ENCODE peak calls at places on chromosomes 4 and X, in six cellular contexts. P is psoas muscle, T is right atrium auricular region, G is adrenal gland, I is endothelial cell of umbilical vein, L is mammary epithelial cell. C is an unnamed sample.

GRCh38 chrX:153981771-153982533 is 9.4 kb downstream of the TMEM187 start:
- DNase-seq in P (peak), I (no peak), L (no peak), T (no peak), G (no peak), C (no peak)

GRCh38 chr4:87545052-87545451 is 15.9 kb upstream of the SPARCL1 start:
- DNase-seq in I (no peak), G (no peak), P (no peak), L (no peak), T (no peak), C (no peak)

GRCh38 chr4:62531250-62531649 is 1331.1 kb downstream of the ADGRL3 start:
- DNase-seq in G (no peak), T (no peak), I (no peak), P (no peak), L (no peak), C (no peak)

GRCh38 chrX:19758536-19758935 is 128.9 kb downstream of the SH3KBP1 start:
- DNase-seq in P (no peak), G (no peak), T (no peak), L (no peak), I (no peak), C (no peak)

GRCh38 chr4:38950734-38951133 is 81.5 kb downstream of the TMEM156 start:
- DNase-seq in I (no peak), T (no peak), P (no peak), L (no peak), G (no peak), C (no peak)

GRCh38 chr4:88629826-88630225 is 37.5 kb downstream of the HERC3 start:
- DNase-seq in T (no peak), L (no peak), P (no peak), I (no peak), G (no peak), C (no peak)

GRCh38 chr4:567457-568350 is 8.4 kb downstream of the TMEM271 start:
- DNase-seq in I (no peak), G (no peak), L (no peak), T (no peak), P (no peak), C (no peak)

GRCh38 chrX:34365482-34365881 is 233.4 kb upstream of the FAM47A start:
- DNase-seq in P (no peak), I (peak), L (peak), G (no peak), T (no peak), C (no peak)

GRCh38 chrX:17525762-17526555 is 151.0 kb downstream of the NHS start:
- DNase-seq in P (no peak), T (no peak), L (no peak), G (no peak), I (no peak), C (no peak)

GRCh38 chrX:130482871-130483270 is 81.1 kb downstream of the RBMX2 start:
- DNase-seq in G (no peak), P (no peak), T (no peak), I (no peak), L (no peak), C (no peak)

GRCh38 chr4:88752754-88753153 is 55.1 kb upstream of the NAP1L5 start:
- DNase-seq in G (no peak), P (no peak), L (no peak), I (no peak), T (no peak), C (no peak)

GRCh38 chr4:53854991-53855885 is 209.2 kb downstream of the CHIC2 start:
- DNase-seq in T (no peak), P (no peak), I (no peak), G (no peak), L (peak), C (no peak)

GRCh38 chr4:25993564-25994185 is 79.7 kb downstream of the SMIM20 start:
- DNase-seq in P (peak), T (no peak), L (no peak), G (no peak), I (no peak), C (peak)

GRCh38 chr4:7778524-7779193 is 161.0 kb downstream of the AFAP1 start:
- DNase-seq in P (no peak), I (no peak), G (no peak), T (no peak), L (no peak), C (no peak)

GRCh38 chrX:41407816-41408215 is 39.3 kb upstream of the NYX start:
- DNase-seq in P (no peak), T (no peak), L (no peak), G (no peak), I (no peak), C (no peak)

GRCh38 chrX:103629295-103630170 is 758 bp downstream of the TCEAL1 start:
- DNase-seq in G (peak), I (peak), L (peak), P (peak), T (no peak), C (peak)

GRCh38 chrX:53950130-53950733 is 94.0 kb downstream of the PHF8 start:
- DNase-seq in P (no peak), T (no peak), L (no peak), I (no peak), G (no peak), C (no peak)

GRCh38 chrX:118603981-118604380 is 108.4 kb downstream of the DOCK11 start:
- DNase-seq in I (peak), G (peak), L (peak), T (peak), P (peak), C (no peak)

GRCh38 chr4:23429497-23429896 is 460.4 kb downstream of the PPARGC1A start:
- DNase-seq in G (no peak), I (no peak), T (no peak), P (no peak), L (no peak), C (no peak)

GRCh38 chr4:54902261-54902660 is 223.1 kb downstream of the KDR start:
- DNase-seq in I (no peak), L (peak), G (no peak), P (no peak), T (no peak), C (no peak)

GRCh38 chr4:80017125-80017854 is 55.7 kb downstream of the ANTXR2 start:
- DNase-seq in P (no peak), I (peak), T (no peak), L (peak), G (no peak), C (no peak)

GRCh38 chrX:809081-809480 is 178.5 kb downstream of the SHOX start:
- DNase-seq in T (no peak), P (no peak), G (no peak), I (no peak), L (no peak), C (no peak)

DNA sequence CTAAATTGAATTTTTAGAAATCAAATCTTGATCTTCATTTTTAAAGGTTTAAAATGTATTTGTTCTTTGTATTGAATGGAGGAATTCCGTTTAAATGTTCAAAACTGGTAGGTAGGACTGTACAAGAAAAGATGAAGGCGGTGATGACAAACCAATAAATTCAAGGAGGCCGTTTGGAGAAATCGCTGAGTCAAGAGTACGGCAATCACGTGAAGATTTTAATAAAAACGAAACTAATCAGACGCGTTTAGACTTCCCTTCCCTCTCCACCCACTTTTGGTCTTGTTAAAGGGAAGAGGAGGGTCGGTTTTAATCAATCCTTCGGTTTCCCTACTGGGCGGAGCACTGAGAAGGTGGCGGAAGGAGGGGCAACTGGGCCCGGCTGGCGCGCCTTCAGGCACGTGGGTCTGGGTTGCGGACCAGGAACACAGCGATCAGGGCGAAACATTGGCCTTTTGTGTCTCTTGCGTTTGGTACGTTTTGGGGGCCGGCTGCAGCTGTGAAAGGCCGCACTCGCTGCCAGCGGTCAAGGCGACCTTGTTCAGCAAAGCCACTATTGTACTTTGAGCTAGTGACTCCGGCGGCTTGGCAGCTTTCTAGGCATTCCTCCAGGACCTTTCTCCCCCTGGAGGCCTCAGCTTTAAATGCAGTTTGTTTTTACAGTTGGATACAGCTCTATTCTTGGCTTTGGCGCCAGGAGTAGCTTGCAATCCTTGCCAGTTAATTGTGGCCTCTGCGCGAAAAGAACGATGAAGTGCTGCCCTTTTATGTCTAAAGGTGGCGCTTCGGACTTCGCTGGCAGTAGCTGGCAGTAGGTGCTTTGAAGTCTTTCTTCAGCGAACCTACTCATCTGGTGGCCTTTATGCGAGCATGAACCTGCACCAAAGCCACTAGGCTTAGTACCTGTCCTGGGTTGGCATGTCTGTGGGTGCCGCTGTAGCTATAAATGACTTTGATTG is 16.7 kb upstream of the LAMP2 start:
- DNase-seq in T (peak), I (peak), L (peak), G (peak), P (peak), C (peak)
- H3K4me3 ChIP-seq in T (peak), I (peak), L (peak), G (peak), P (peak), C (peak)

DNA sequence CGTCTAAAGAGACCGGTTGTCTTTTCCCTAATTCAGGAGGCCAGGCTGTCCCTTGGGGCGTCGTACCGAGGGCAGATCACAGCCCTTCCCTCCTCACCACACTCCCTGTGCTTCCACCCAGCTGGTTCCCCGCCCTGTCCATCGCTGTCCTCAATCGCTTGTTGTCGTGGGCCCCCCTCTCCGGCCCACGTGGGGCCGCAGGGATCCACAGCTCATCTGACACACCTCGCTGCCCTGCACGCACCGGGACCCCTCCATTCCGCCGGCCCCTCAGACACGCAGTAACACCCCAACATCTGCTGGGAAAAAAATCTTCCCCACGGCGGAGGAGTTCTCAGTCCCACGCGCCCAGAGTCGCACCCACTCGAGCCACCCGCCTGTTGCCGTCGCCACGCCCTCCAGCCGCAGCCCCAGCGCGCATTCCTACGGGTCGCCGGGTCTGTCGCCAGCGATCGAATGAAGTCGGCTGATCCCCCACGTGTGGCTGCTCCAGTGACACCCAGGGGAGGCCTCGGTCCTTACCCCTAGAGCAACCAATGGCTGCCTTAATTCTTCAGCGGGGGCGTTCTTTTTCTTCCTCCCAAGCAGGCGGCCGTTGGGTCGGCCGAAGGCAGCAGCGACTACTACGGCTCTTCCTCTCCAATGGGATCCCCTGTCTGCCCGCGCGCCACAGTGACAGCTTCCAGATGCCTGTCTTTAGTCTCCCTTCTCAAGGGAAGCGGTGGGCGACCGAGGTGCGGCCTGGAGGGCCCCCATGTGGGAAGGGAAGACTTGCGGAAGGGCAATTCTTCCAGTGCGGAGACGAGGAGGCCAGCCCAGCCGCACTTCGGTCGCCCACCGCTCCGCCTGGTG is 885 bp upstream of the SEPTIN11 start:
- DNase-seq in I (peak), L (peak), T (peak), G (peak), P (peak), C (peak)
- TF ChIP-seq CTCF in I (no peak), L (no peak), T (peak), G (no peak), P (no peak), C (no peak)

DNA sequence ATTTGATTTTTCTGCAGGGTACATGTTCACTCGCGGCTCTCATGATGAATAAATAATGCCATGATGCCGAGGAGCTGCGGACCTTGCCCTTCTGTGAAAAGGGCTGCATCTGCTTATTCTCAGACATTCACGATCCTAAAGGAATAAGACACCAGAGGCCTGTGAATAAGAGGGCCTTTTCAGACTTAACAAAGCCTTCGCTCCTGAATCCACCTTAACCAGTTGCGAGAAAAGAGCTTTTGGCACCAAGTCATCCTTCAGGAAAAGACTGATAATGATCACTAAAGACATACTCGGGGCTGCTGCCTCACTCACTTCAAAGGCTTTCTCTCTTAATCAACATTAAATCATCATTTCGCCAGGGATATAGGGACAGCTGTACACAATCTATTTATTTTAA is 147.5 kb downstream of the FBXO8 start:
- DNase-seq in L (no peak), P (no peak), I (no peak), G (no peak), T (no peak), C (no peak)
- H3K4me3 ChIP-seq in L (no peak), P (peak), I (no peak), G (no peak), T (peak), C (peak)

DNA sequence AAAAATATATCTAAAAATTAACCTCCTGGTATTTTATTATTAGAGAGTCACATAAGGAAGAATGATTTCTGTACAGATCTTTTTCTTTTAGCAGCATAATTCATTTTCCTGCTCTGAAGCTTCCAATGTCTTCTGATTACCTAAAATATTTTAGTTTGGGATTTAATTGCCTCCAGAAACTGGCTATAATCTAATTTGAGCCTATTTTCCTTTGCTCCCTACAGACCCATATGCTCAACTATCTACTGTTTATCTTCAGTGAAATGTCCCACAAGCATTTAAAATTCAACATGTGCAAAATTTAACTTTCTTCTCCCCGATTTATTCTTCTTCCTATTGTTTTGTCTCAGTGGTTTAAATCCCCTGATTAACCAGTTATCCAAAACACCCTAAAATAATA is 29.1 kb downstream of the NPY2R start:
- DNase-seq in P (no peak), L (no peak), G (no peak), I (no peak), T (no peak), C (no peak)
- TF ChIP-seq CTCF in P (no peak), L (no peak), G (no peak), I (no peak), T (no peak), C (no peak)

GRCh38 chr4:20418865-20419451 is 167.3 kb downstream of the SLIT2 start:
- DNase-seq in P (no peak), T (no peak), L (peak), G (no peak), I (peak), C (no peak)
- H3K4me3 ChIP-seq in P (peak), T (peak), L (peak), G (peak), I (peak), C (peak)

DNA sequence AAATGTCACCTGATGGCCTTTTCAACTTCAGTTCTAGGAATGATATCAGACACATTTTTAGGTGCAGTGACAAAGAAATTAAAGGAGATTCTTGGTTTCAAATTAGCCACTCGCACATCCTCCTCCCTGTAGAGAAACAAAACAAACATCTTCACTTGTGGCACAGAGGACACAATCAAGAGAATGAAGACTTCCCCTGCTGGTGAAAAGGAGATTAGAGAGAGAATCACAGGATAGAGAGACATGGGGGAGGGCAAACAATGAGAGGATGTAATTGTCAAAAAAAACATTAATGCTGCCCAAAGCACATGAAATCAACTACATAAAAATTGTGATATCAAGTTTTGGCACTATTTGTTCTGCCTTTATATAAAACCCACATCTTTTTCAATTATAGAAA is 34.5 kb downstream of the ACE2 start:
- DNase-seq in I (peak), T (no peak), L (no peak), G (no peak), P (no peak), C (no peak)
- TF ChIP-seq CTCF in I (peak), T (no peak), L (peak), G (no peak), P (no peak), C (no peak)

C was measured in coronary artery.